ENCODE peak calls at places on chromosomes 13 and 19, in ten cellular contexts. H is pancreas; D is AG04450; S is heart left ventricle; X is neuronal stem cell; O is stomach; E is CD8-positive, alpha-beta T cell; Z is cardiac muscle cell; V is lower lobe of right lung; R is esophagus squamous epithelium. W is an unnamed sample.

GRCh38 chr19:24032651-24033050 is 54.3 kb upstream of the ZNF254 start:
- DNase-seq in H (no peak), D (no peak), S (no peak), X (no peak), O (no peak), E (no peak), Z (no peak), V (peak; percentile 48), R (no peak), W (no peak)

GRCh38 chr13:26458196-26458734 is 99.2 kb upstream of the WASF3 start:
- DNase-seq in H (no peak), D (no peak), S (no peak), X (no peak), O (no peak), E (no peak), Z (no peak), V (no peak), R (no peak), W (no peak)

GRCh38 chr19:6108721-6109633 is 1.3 kb downstream of the RFX2 start:
- DNase-seq in H (peak; percentile 46), D (no peak), S (peak; percentile 65), X (no peak), O (peak; percentile 32), E (peak; percentile 39), Z (no peak), V (peak; percentile 74), R (no peak), W (peak; percentile 6)

GRCh38 chr13:99316657-99317244 is 9.6 kb upstream of the GPR183 start:
- DNase-seq in H (no peak), D (no peak), S (no peak), X (no peak), O (peak; percentile 37), E (no peak), Z (no peak), V (peak; percentile 58), R (no peak), W (no peak)

GRCh38 chr19:51091895-51092873 is 9.5 kb upstream of the KLK14 start:
- DNase-seq in H (no peak), D (no peak), S (no peak), X (no peak), O (no peak), E (no peak), Z (no peak), V (no peak), R (no peak), W (no peak)

GRCh38 chr13:35057858-35058257 is 115.8 kb downstream of the NBEA start:
- DNase-seq in H (no peak), D (no peak), S (no peak), X (no peak), O (no peak), E (no peak), Z (no peak), V (no peak), R (no peak), W (no peak)

GRCh38 chr19:9073806-9074205 is 13.1 kb upstream of the OR1M1 start:
- DNase-seq in H (no peak), D (no peak), S (no peak), X (no peak), O (no peak), E (no peak), Z (no peak), V (no peak), R (no peak), W (no peak)

GRCh38 chr13:43428545-43429287 is 358.1 kb downstream of the ENOX1 start:
- DNase-seq in H (no peak), D (no peak), S (no peak), X (no peak), O (no peak), E (no peak), Z (peak; percentile 51), V (no peak), R (no peak), W (no peak)

GRCh38 chr19:8473652-8474476 is 28.6 kb downstream of the PRAM1 start:
- DNase-seq in H (no peak), D (no peak), S (no peak), X (no peak), O (no peak), E (no peak), Z (no peak), V (no peak), R (no peak), W (no peak)

GRCh38 chr13:90201676-90202425 is 1145.6 kb upstream of the MIR17HG start:
- DNase-seq in H (no peak), D (no peak), S (no peak), X (no peak), O (no peak), E (no peak), Z (peak; percentile 59), V (no peak), R (no peak), W (no peak)

DNA sequence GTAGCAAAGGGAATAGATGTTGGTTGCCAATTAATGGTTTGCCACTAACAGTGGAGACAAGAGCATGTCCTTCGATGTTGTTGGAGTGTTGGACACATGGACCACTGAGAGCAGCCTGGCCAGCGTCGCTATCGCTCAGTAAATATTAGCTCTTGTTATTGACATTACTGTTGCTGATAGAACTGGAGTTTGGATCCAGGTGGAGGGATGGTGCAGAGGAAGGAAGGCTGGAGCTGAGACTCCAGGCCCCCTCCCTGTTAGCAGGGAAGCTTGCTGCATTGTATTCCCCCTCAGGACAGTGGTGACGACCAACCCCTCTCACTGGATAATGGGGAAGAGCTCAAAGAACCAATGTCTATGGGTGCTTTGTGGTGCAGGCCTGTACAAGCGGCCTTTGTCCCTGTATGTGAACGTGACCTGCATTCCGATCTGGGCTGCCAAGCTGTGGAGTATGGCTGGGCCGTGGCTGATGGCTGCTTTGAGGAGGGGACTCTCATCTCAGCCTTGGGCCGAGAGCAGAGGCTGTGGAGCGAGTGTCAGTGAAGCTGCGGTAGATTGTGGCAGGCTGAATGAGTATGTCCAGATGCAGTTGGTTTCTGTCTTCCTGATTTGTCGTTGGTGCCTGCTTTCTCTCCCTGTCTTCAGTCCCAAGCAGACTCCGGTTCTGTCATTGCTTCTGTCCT is 7.0 kb downstream of the CLASRP start:
- DNase-seq in H (no peak), D (no peak), S (no peak), X (no peak), O (peak; percentile 62), E (no peak), Z (peak; percentile 2), V (no peak), R (no peak), W (peak; percentile 69)
- H3K27ac ChIP-seq in H (no peak overlapping the region), D (no peak overlapping the region), S (peak overlapping the region; percentile 20), X (no peak overlapping the region), O (peak overlapping the region; percentile 61), E (no peak overlapping the region), Z (peak overlapping the region; percentile 62), V (peak overlapping the region; percentile 4), R (no peak overlapping the region), W (peak overlapping the region; percentile 99)

GRCh38 chr13:74134777-74135305 is 637 bp upstream of the KLF12 start:
- DNase-seq in H (peak; percentile 79), D (no peak), S (peak; percentile 66), X (no peak), O (peak; percentile 67), E (peak; percentile 34), Z (peak; percentile 71), V (peak; percentile 66), R (no peak), W (no peak)

GRCh38 chr13:74132768-74133656 is 1.2 kb downstream of the KLF12 start:
- DNase-seq in H (peak; percentile 66), D (no peak), S (peak; percentile 30), X (peak; percentile 24), O (peak; percentile 36), E (peak; percentile 24), Z (peak; percentile 62), V (peak; percentile 52), R (peak; percentile 9), W (peak; percentile 10)

GRCh38 chr13:74134226-74134776 is at the start of gene KLF12:
- DNase-seq in H (peak; percentile 87), D (peak; percentile 88), S (peak; percentile 94), X (peak; percentile 82), O (peak; percentile 83), E (peak; percentile 85), Z (peak; percentile 96), V (peak; percentile 85), R (peak; percentile 72), W (peak; percentile 39)

GRCh38 chr13:74132152-74132767 is 1.9 kb downstream of the KLF12 start:
- DNase-seq in H (no peak), D (no peak), S (no peak), X (no peak), O (no peak), E (no peak), Z (no peak), V (no peak), R (no peak), W (no peak)

GRCh38 chr13:74133657-74134201 is 475 bp downstream of the KLF12 start:
- DNase-seq in H (peak; percentile 78), D (peak; percentile 92), S (peak; percentile 89), X (peak; percentile 79), O (peak; percentile 73), E (peak; percentile 81), Z (peak; percentile 89), V (peak; percentile 82), R (peak; percentile 78), W (peak; percentile 69)
- H3K27ac ChIP-seq in H (peak overlapping the region; percentile 65), D (peak overlapping the region; percentile 82), S (peak overlapping the region; percentile 93), X (peak overlapping the region; percentile 77), O (peak overlapping the region; percentile 95), E (peak overlapping the region; percentile 98), Z (peak overlapping the region; percentile 84), V (peak overlapping the region; percentile 89), R (peak overlapping the region; percentile 93), W (peak overlapping the region; percentile 19)

GRCh38 chr19:52943884-52944643 is 18.6 kb downstream of the ZNF816 start:
- DNase-seq in H (no peak), D (no peak), S (no peak), X (no peak), O (no peak), E (no peak), Z (no peak), V (no peak), R (no peak), W (no peak)

GRCh38 chr19:52948025-52948770 is 14.5 kb downstream of the ZNF816 start:
- DNase-seq in H (no peak), D (no peak), S (no peak), X (no peak), O (no peak), E (no peak), Z (no peak), V (no peak), R (no peak), W (no peak)

GRCh38 chr19:52949422-52949821 is 13.3 kb downstream of the ZNF816 start:
- DNase-seq in H (no peak), D (no peak), S (no peak), X (no peak), O (no peak), E (no peak), Z (no peak), V (no peak), R (no peak), W (no peak)

GRCh38 chr19:52945652-52946321 is 16.9 kb downstream of the ZNF816 start:
- DNase-seq in H (no peak), D (no peak), S (no peak), X (no peak), O (peak; percentile 23), E (no peak), Z (no peak), V (no peak), R (no peak), W (no peak)

GRCh38 chr19:52946322-52947310 is 16.1 kb downstream of the ZNF816 start:
- DNase-seq in H (peak; percentile 86), D (no peak), S (peak; percentile 86), X (no peak), O (peak; percentile 87), E (no peak), Z (peak; percentile 32), V (peak; percentile 88), R (no peak), W (peak; percentile 8)
- H3K27ac ChIP-seq in H (peak overlapping the region; percentile 16), D (no peak overlapping the region), S (no peak overlapping the region), X (no peak overlapping the region), O (peak overlapping the region; percentile 93), E (no peak overlapping the region), Z (no peak overlapping the region), V (peak overlapping the region; percentile 41), R (no peak overlapping the region), W (no peak overlapping the region)

GRCh38 chr19:40808021-40808325 is 9.0 kb downstream of the EGLN2 start:
- DNase-seq in H (no peak), D (no peak), S (no peak), X (no peak), O (no peak), E (no peak), Z (no peak), V (no peak), R (no peak), W (no peak)
- H3K27ac ChIP-seq in H (no peak overlapping the region), D (no peak overlapping the region), S (no peak overlapping the region), X (no peak overlapping the region), O (peak overlapping the region; percentile 73), E (no peak overlapping the region), Z (no peak overlapping the region), V (peak overlapping the region; percentile 92), R (peak overlapping the region; percentile 84), W (peak overlapping the region; percentile 98)